ENCODE peak calls at places on chromosomes 7 and 10, in nine cellular contexts. One of them, this sample, is unnamed.

GRCh38 chr10:62818426-62819011 is 2.4 kb upstream of the EGR2 start:
- DNase-seq in endothelial cell: peak
- DNase-seq in dorsolateral prefrontal cortex: peak
- DNase-seq in HCT116: no peak
- DNase-seq in GM12878: no peak
- DNase-seq in upper lobe of right lung: peak
- DNase-seq in BJ: no peak
- DNase-seq in mucosa of descending colon: peak
- DNase-seq in adrenal gland: peak
- DNase-seq in this sample: peak

GRCh38 chr10:110416776-110417732 is 80.7 kb upstream of the DUSP5 start:
- DNase-seq in endothelial cell: no peak
- DNase-seq in dorsolateral prefrontal cortex: no peak
- DNase-seq in HCT116: no peak
- DNase-seq in GM12878: no peak
- DNase-seq in upper lobe of right lung: no peak
- DNase-seq in BJ: no peak
- DNase-seq in mucosa of descending colon: peak
- DNase-seq in adrenal gland: no peak
- DNase-seq in this sample: no peak

GRCh38 chr7:27364344-27364758 is 121.7 kb downstream of the EVX1 start:
- DNase-seq in endothelial cell: no peak
- DNase-seq in dorsolateral prefrontal cortex: peak
- DNase-seq in HCT116: no peak
- DNase-seq in GM12878: no peak
- DNase-seq in upper lobe of right lung: no peak
- DNase-seq in BJ: peak
- DNase-seq in mucosa of descending colon: peak
- DNase-seq in adrenal gland: peak
- DNase-seq in this sample: no peak

GRCh38 chr7:16436306-16436705 is 15.0 kb upstream of the CRPPA start:
- DNase-seq in endothelial cell: no peak
- DNase-seq in dorsolateral prefrontal cortex: no peak
- DNase-seq in HCT116: no peak
- DNase-seq in GM12878: no peak
- DNase-seq in upper lobe of right lung: no peak
- DNase-seq in BJ: no peak
- DNase-seq in mucosa of descending colon: no peak
- DNase-seq in adrenal gland: no peak
- DNase-seq in this sample: no peak

GRCh38 chr7:79506481-79506880 is 53.0 kb upstream of the MAGI2 start:
- DNase-seq in endothelial cell: no peak
- DNase-seq in dorsolateral prefrontal cortex: no peak
- DNase-seq in HCT116: no peak
- DNase-seq in GM12878: no peak
- DNase-seq in upper lobe of right lung: no peak
- DNase-seq in BJ: no peak
- DNase-seq in mucosa of descending colon: no peak
- DNase-seq in adrenal gland: no peak
- DNase-seq in this sample: no peak

GRCh38 chr10:122407375-122408125 is 33.0 kb downstream of the PLEKHA1 start:
- DNase-seq in endothelial cell: no peak
- DNase-seq in dorsolateral prefrontal cortex: peak
- DNase-seq in HCT116: no peak
- DNase-seq in GM12878: no peak
- DNase-seq in upper lobe of right lung: no peak
- DNase-seq in BJ: peak
- DNase-seq in mucosa of descending colon: no peak
- DNase-seq in adrenal gland: no peak
- DNase-seq in this sample: no peak

GRCh38 chr7:130486114-130486962 is 5.5 kb upstream of the MEST start:
- DNase-seq in endothelial cell: peak
- DNase-seq in dorsolateral prefrontal cortex: peak
- DNase-seq in HCT116: peak
- DNase-seq in GM12878: no peak
- DNase-seq in upper lobe of right lung: peak
- DNase-seq in BJ: no peak
- DNase-seq in mucosa of descending colon: peak
- DNase-seq in adrenal gland: peak
- DNase-seq in this sample: peak

GRCh38 chr7:55526770-55527169 is 45.5 kb downstream of the VOPP1 start:
- DNase-seq in endothelial cell: no peak
- DNase-seq in dorsolateral prefrontal cortex: peak
- DNase-seq in HCT116: no peak
- DNase-seq in GM12878: no peak
- DNase-seq in upper lobe of right lung: no peak
- DNase-seq in BJ: no peak
- DNase-seq in mucosa of descending colon: no peak
- DNase-seq in adrenal gland: no peak
- DNase-seq in this sample: peak

GRCh38 chr10:125692932-125693847 is 10.2 kb upstream of the TEX36 start:
- DNase-seq in endothelial cell: no peak
- DNase-seq in dorsolateral prefrontal cortex: no peak
- DNase-seq in HCT116: no peak
- DNase-seq in GM12878: no peak
- DNase-seq in upper lobe of right lung: no peak
- DNase-seq in BJ: peak
- DNase-seq in mucosa of descending colon: no peak
- DNase-seq in adrenal gland: no peak
- DNase-seq in this sample: no peak

GRCh38 chr7:99618726-99619125 is 2.0 kb downstream of the ZSCAN25 start:
- DNase-seq in endothelial cell: no peak
- DNase-seq in dorsolateral prefrontal cortex: no peak
- DNase-seq in HCT116: no peak
- DNase-seq in GM12878: no peak
- DNase-seq in upper lobe of right lung: no peak
- DNase-seq in BJ: peak
- DNase-seq in mucosa of descending colon: no peak
- DNase-seq in adrenal gland: no peak
- DNase-seq in this sample: no peak

GRCh38 chr10:112819231-112819630 is 130.8 kb upstream of the TCF7L2 start:
- DNase-seq in endothelial cell: no peak
- DNase-seq in dorsolateral prefrontal cortex: no peak
- DNase-seq in HCT116: no peak
- DNase-seq in GM12878: no peak
- DNase-seq in upper lobe of right lung: no peak
- DNase-seq in BJ: no peak
- DNase-seq in mucosa of descending colon: no peak
- DNase-seq in adrenal gland: no peak
- DNase-seq in this sample: no peak

GRCh38 chr7:47483604-47484273 is 98.2 kb downstream of the TNS3 start:
- DNase-seq in endothelial cell: peak
- DNase-seq in dorsolateral prefrontal cortex: no peak
- DNase-seq in HCT116: no peak
- DNase-seq in GM12878: no peak
- DNase-seq in upper lobe of right lung: no peak
- DNase-seq in BJ: no peak
- DNase-seq in mucosa of descending colon: no peak
- DNase-seq in adrenal gland: no peak
- DNase-seq in this sample: no peak
- TF ChIP-seq CTCF in endothelial cell: no peak
- TF ChIP-seq CTCF in dorsolateral prefrontal cortex: no peak
- TF ChIP-seq CTCF in HCT116: peak
- TF ChIP-seq CTCF in GM12878: no peak
- TF ChIP-seq CTCF in upper lobe of right lung: no peak
- TF ChIP-seq CTCF in BJ: peak
- TF ChIP-seq CTCF in mucosa of descending colon: no peak
- TF ChIP-seq CTCF in adrenal gland: no peak
- TF ChIP-seq CTCF in this sample: no peak

GRCh38 chr7:29113384-29114102 is 32.8 kb downstream of the CPVL start:
- DNase-seq in endothelial cell: peak
- DNase-seq in dorsolateral prefrontal cortex: no peak
- DNase-seq in HCT116: peak
- DNase-seq in GM12878: no peak
- DNase-seq in upper lobe of right lung: no peak
- DNase-seq in BJ: no peak
- DNase-seq in mucosa of descending colon: no peak
- DNase-seq in adrenal gland: no peak
- DNase-seq in this sample: no peak
- TF ChIP-seq CTCF in endothelial cell: no peak
- TF ChIP-seq CTCF in dorsolateral prefrontal cortex: no peak
- TF ChIP-seq CTCF in HCT116: peak
- TF ChIP-seq CTCF in GM12878: peak
- TF ChIP-seq CTCF in upper lobe of right lung: no peak
- TF ChIP-seq CTCF in BJ: peak
- TF ChIP-seq CTCF in mucosa of descending colon: no peak
- TF ChIP-seq CTCF in adrenal gland: no peak
- TF ChIP-seq CTCF in this sample: no peak

GRCh38 chr10:3651969-3652653 is 132.9 kb downstream of the KLF6 start:
- DNase-seq in endothelial cell: no peak
- DNase-seq in dorsolateral prefrontal cortex: no peak
- DNase-seq in HCT116: no peak
- DNase-seq in GM12878: no peak
- DNase-seq in upper lobe of right lung: no peak
- DNase-seq in BJ: no peak
- DNase-seq in mucosa of descending colon: no peak
- DNase-seq in adrenal gland: no peak
- DNase-seq in this sample: no peak
- TF ChIP-seq CTCF in endothelial cell: no peak
- TF ChIP-seq CTCF in dorsolateral prefrontal cortex: no peak
- TF ChIP-seq CTCF in HCT116: no peak
- TF ChIP-seq CTCF in GM12878: no peak
- TF ChIP-seq CTCF in upper lobe of right lung: no peak
- TF ChIP-seq CTCF in BJ: no peak
- TF ChIP-seq CTCF in mucosa of descending colon: no peak
- TF ChIP-seq CTCF in adrenal gland: no peak
- TF ChIP-seq CTCF in this sample: no peak

GRCh38 chr10:108204528-108205313 is 1040.2 kb upstream of the SORCS1 start:
- DNase-seq in endothelial cell: peak
- DNase-seq in dorsolateral prefrontal cortex: no peak
- DNase-seq in HCT116: no peak
- DNase-seq in GM12878: peak
- DNase-seq in upper lobe of right lung: no peak
- DNase-seq in BJ: no peak
- DNase-seq in mucosa of descending colon: no peak
- DNase-seq in adrenal gland: no peak
- DNase-seq in this sample: peak
- TF ChIP-seq CTCF in endothelial cell: peak
- TF ChIP-seq CTCF in dorsolateral prefrontal cortex: peak
- TF ChIP-seq CTCF in HCT116: peak
- TF ChIP-seq CTCF in GM12878: peak
- TF ChIP-seq CTCF in upper lobe of right lung: peak
- TF ChIP-seq CTCF in BJ: peak
- TF ChIP-seq CTCF in mucosa of descending colon: peak
- TF ChIP-seq CTCF in adrenal gland: peak
- TF ChIP-seq CTCF in this sample: peak

DNA sequence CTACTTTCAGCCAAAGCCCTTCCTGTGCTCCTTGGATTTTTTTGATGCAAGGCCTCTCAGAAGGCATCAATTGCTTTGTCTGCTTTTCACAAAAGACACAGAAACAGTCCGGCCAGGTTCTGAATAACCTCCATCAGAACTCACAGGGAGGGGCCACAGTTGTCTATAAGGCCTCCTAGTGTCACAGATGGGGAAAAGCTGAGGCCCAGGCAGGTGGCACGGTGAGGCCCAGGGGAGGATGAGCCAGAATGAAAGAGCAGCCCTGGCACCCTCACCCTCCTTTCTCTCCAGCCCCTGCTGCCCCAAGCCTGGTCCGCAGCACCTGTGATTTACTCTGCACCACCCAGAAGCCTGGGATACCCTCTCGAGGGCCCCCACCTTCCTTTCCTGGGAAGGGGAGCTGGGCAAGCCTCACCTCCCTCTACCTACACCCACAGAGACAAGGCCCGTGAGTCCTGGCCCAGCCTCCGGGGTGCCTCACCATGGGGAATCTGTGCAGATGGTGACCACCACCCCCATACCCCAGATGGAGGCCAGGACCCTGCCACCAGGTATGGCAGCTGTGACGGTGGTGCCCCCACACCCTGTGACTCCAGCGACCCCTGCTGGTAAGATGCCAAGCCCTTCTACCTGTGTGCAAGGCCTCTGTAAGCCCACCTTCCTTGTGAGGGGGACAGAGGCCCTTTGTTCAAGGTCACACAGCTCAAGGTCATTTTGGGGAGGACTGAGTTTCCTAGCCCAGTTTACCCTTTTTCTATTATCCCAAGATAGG is 26.2 kb upstream of the ZNF467 start:
- DNase-seq in endothelial cell: peak
- DNase-seq in dorsolateral prefrontal cortex: no peak
- DNase-seq in HCT116: no peak
- DNase-seq in GM12878: no peak
- DNase-seq in upper lobe of right lung: no peak
- DNase-seq in BJ: no peak
- DNase-seq in mucosa of descending colon: peak
- DNase-seq in adrenal gland: no peak
- DNase-seq in this sample: peak
- TF ChIP-seq CTCF in endothelial cell: peak
- TF ChIP-seq CTCF in dorsolateral prefrontal cortex: peak
- TF ChIP-seq CTCF in HCT116: peak
- TF ChIP-seq CTCF in GM12878: peak
- TF ChIP-seq CTCF in upper lobe of right lung: peak
- TF ChIP-seq CTCF in BJ: peak
- TF ChIP-seq CTCF in mucosa of descending colon: no peak
- TF ChIP-seq CTCF in adrenal gland: no peak
- TF ChIP-seq CTCF in this sample: peak

DNA sequence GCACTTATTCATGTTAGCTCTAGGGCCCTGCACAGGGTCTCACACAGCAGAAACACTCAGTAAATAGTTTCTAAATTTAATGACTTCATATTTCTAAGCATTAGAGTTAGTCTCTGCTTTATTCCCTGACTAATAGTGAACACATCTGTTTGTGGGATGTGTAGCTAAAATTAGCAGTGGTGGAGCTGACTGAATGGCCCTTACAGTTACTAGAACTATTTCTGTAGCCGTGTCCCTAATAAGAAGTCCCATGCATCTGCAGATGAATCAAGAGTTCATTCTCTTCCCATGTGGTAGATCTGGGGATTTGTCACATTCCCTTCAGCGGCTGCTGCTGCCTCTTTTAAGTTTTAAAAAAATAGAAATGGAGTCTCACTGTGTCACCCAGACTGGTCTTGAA is 11.7 kb downstream of the MAP3K8 start:
- DNase-seq in endothelial cell: no peak
- DNase-seq in dorsolateral prefrontal cortex: no peak
- DNase-seq in HCT116: no peak
- DNase-seq in GM12878: no peak
- DNase-seq in upper lobe of right lung: no peak
- DNase-seq in BJ: peak
- DNase-seq in mucosa of descending colon: no peak
- DNase-seq in adrenal gland: no peak
- DNase-seq in this sample: no peak
- TF ChIP-seq CTCF in endothelial cell: no peak
- TF ChIP-seq CTCF in dorsolateral prefrontal cortex: no peak
- TF ChIP-seq CTCF in HCT116: no peak
- TF ChIP-seq CTCF in GM12878: no peak
- TF ChIP-seq CTCF in upper lobe of right lung: no peak
- TF ChIP-seq CTCF in BJ: no peak
- TF ChIP-seq CTCF in mucosa of descending colon: no peak
- TF ChIP-seq CTCF in adrenal gland: no peak
- TF ChIP-seq CTCF in this sample: no peak

GRCh38 chr10:71473671-71474599 is 77.2 kb downstream of the CDH23 start:
- DNase-seq in endothelial cell: no peak
- DNase-seq in dorsolateral prefrontal cortex: no peak
- DNase-seq in HCT116: no peak
- DNase-seq in GM12878: no peak
- DNase-seq in upper lobe of right lung: no peak
- DNase-seq in BJ: no peak
- DNase-seq in mucosa of descending colon: no peak
- DNase-seq in adrenal gland: no peak
- DNase-seq in this sample: no peak
- TF ChIP-seq CTCF in endothelial cell: no peak
- TF ChIP-seq CTCF in dorsolateral prefrontal cortex: no peak
- TF ChIP-seq CTCF in HCT116: no peak
- TF ChIP-seq CTCF in GM12878: no peak
- TF ChIP-seq CTCF in upper lobe of right lung: no peak
- TF ChIP-seq CTCF in BJ: no peak
- TF ChIP-seq CTCF in mucosa of descending colon: no peak
- TF ChIP-seq CTCF in adrenal gland: no peak
- TF ChIP-seq CTCF in this sample: no peak

GRCh38 chr10:129525408-129525807 is 58.4 kb downstream of the MGMT start:
- DNase-seq in endothelial cell: no peak
- DNase-seq in dorsolateral prefrontal cortex: no peak
- DNase-seq in HCT116: no peak
- DNase-seq in GM12878: no peak
- DNase-seq in upper lobe of right lung: no peak
- DNase-seq in BJ: peak
- DNase-seq in mucosa of descending colon: no peak
- DNase-seq in adrenal gland: no peak
- DNase-seq in this sample: no peak
- TF ChIP-seq CTCF in endothelial cell: no peak
- TF ChIP-seq CTCF in dorsolateral prefrontal cortex: no peak
- TF ChIP-seq CTCF in HCT116: no peak
- TF ChIP-seq CTCF in GM12878: no peak
- TF ChIP-seq CTCF in upper lobe of right lung: no peak
- TF ChIP-seq CTCF in BJ: no peak
- TF ChIP-seq CTCF in mucosa of descending colon: no peak
- TF ChIP-seq CTCF in adrenal gland: no peak
- TF ChIP-seq CTCF in this sample: no peak